ENCODE peak calls at places on chromosome 1, in seven cellular contexts. E is activated CD4-positive, alpha-beta T cell treated with anti-CD3 and anti-CD28 coated beads for 24 hours; V is naive thymus-derived CD4-positive, alpha-beta T cell; C is NCI-H748 treated with DMSO at 0.1 percent for 48 hours; I is IMR-90; A is activated effector memory CD4-positive, alpha-beta T cell treated with anti-CD3 and anti-CD28 coated beads, Interleukin-2, amount 50 U/mL, for 16 hours; T is CD8-positive, alpha-beta T cell. Y is an unnamed sample.

GRCh38 chr1:172499636-172500141 is 33.3 kb upstream of the SUCO start:
- DNase-seq in E (no peak), V (no peak), C (no peak), I (no peak), A (peak; percentile 63), T (no peak), Y (peak; percentile 9)

GRCh38 chr1:147890177-147890790 is 12.3 kb upstream of the GJA8 start:
- DNase-seq in E (peak; percentile 46), V (peak; percentile 7), C (peak; percentile 53), I (peak; percentile 29), A (peak; percentile 82), T (peak; percentile 16), Y (peak; percentile 50)

GRCh38 chr1:169024800-169025253 is 81.7 kb upstream of the ATP1B1 start:
- DNase-seq in E (no peak), V (no peak), C (no peak), I (no peak), A (no peak), T (no peak), Y (no peak)

GRCh38 chr1:224759570-224760562 is 143.7 kb downstream of the CNIH3 start:
- DNase-seq in E (no peak), V (no peak), C (no peak), I (no peak), A (no peak), T (no peak), Y (no peak)

GRCh38 chr1:11138952-11139351 is 39.3 kb upstream of the EXOSC10 start:
- DNase-seq in E (no peak), V (no peak), C (no peak), I (peak; percentile 80), A (no peak), T (no peak), Y (no peak)

GRCh38 chr1:33902486-33903209 is 38.8 kb downstream of the HMGB4 start:
- DNase-seq in E (no peak), V (no peak), C (no peak), I (no peak), A (no peak), T (no peak), Y (no peak)

GRCh38 chr1:207619833-207620572 is 24.9 kb upstream of the CR1L start:
- DNase-seq in E (peak; percentile 3), V (peak; percentile 5), C (peak; percentile 8), I (peak; percentile 51), A (no peak), T (no peak), Y (peak; percentile 23)

GRCh38 chr1:193540511-193540910 is 354.1 kb upstream of the B3GALT2 start:
- DNase-seq in E (no peak), V (no peak), C (no peak), I (no peak), A (no peak), T (no peak), Y (no peak)

GRCh38 chr1:231612393-231613089 is 14.0 kb upstream of the DISC1 start:
- DNase-seq in E (no peak), V (peak; percentile 64), C (no peak), I (no peak), A (peak; percentile 79), T (no peak), Y (no peak)

GRCh38 chr1:99327357-99327756 is 63.1 kb downstream of the PLPPR4 start:
- DNase-seq in E (no peak), V (no peak), C (no peak), I (no peak), A (no peak), T (no peak), Y (no peak)

Y was measured in HuH-7.5.